ENCODE peak calls at places on chromosome 1, in eight cellular contexts. K is SK-N-SH, I is endothelial cell of umbilical vein, T is K562, D is HepG2, N is GM12878, M is H1, S is HCT116. P is an unnamed sample.
A peak's percentile ranks its signal among the peaks of the same experiment; 100 is the strongest.

GRCh38 chr1:6129313-6129712 is 50.8 kb downstream of the CHD5 start:
- DNase-seq in K (no peak), I (no peak), T (no peak), D (no peak), N (no peak), M (no peak), S (no peak), P (no peak)

GRCh38 chr1:212108981-212109380 is 73.4 kb downstream of the DTL start:
- DNase-seq in K (no peak), I (no peak), T (no peak), D (no peak), N (no peak), M (no peak), S (no peak), P (no peak)

GRCh38 chr1:159076438-159076752 is 171 bp downstream of the AIM2 start:
- DNase-seq in K (no peak), I (no peak), T (no peak), D (no peak), N (no peak), M (no peak), S (no peak), P (no peak)

GRCh38 chr1:17880429-17880828 is 125.3 kb downstream of the ACTL8 start:
- DNase-seq in K (no peak), I (no peak), T (no peak), D (no peak), N (no peak), M (no peak), S (no peak), P (no peak)

GRCh38 chr1:29331309-29331708 is 95.0 kb downstream of the PTPRU start:
- DNase-seq in K (no peak), I (no peak), T (no peak), D (no peak), N (no peak), M (no peak), S (no peak), P (no peak)

GRCh38 chr1:227921461-227922185 is 26.1 kb downstream of the WNT9A start:
- DNase-seq in K (no peak), I (no peak), T (no peak), D (no peak), N (no peak), M (no peak), S (no peak), P (no peak)

GRCh38 chr1:58768971-58769808 is 14.7 kb downstream of the JUN start:
- DNase-seq in K (peak; percentile 73), I (peak; percentile 74), T (peak; percentile 74), D (peak; percentile 56), N (no peak), M (peak; percentile 98), S (no peak), P (no peak)

GRCh38 chr1:178500091-178500770 is 3.5 kb upstream of the CLEC20A start:
- DNase-seq in K (no peak), I (no peak), T (no peak), D (no peak), N (no peak), M (no peak), S (no peak), P (no peak)

GRCh38 chr1:61645476-61645875 is 79.5 kb downstream of the TM2D1 start:
- DNase-seq in K (no peak), I (no peak), T (no peak), D (no peak), N (no peak), M (no peak), S (no peak), P (no peak)

GRCh38 chr1:216851073-216851472 is 127.8 kb upstream of the ESRRG start:
- DNase-seq in K (no peak), I (no peak), T (no peak), D (no peak), N (no peak), M (no peak), S (no peak), P (no peak)

GRCh38 chr1:25548601-25549000 is 5.2 kb downstream of the LDLRAP1 start:
- DNase-seq in K (no peak), I (no peak), T (no peak), D (no peak), N (no peak), M (no peak), S (no peak), P (no peak)

GRCh38 chr1:93839307-93839706 is 39.7 kb downstream of the DNTTIP2 start:
- DNase-seq in K (no peak), I (no peak), T (no peak), D (no peak), N (no peak), M (no peak), S (no peak), P (no peak)

GRCh38 chr1:159229486-159229885 is 24.8 kb downstream of the ACKR1 start:
- DNase-seq in K (peak; percentile 62), I (no peak), T (no peak), D (no peak), N (no peak), M (no peak), S (no peak), P (no peak)

GRCh38 chr1:212512731-212513559 is 80.2 kb downstream of the NENF start:
- DNase-seq in K (no peak), I (no peak), T (no peak), D (no peak), N (no peak), M (no peak), S (peak; percentile 51), P (no peak)

GRCh38 chr1:18491168-18491567 is 10.4 kb downstream of the KLHDC7A start:
- DNase-seq in K (no peak), I (no peak), T (no peak), D (no peak), N (peak; percentile 13), M (no peak), S (no peak), P (no peak)

GRCh38 chr1:26132128-26132824 is 20.7 kb downstream of the PDIK1L start:
- DNase-seq in K (no peak), I (no peak), T (no peak), D (no peak), N (no peak), M (peak; percentile 57), S (no peak), P (no peak)

GRCh38 chr1:26574018-26574417 is 44.5 kb downstream of the RPS6KA1 start:
- DNase-seq in K (no peak), I (no peak), T (no peak), D (no peak), N (no peak), M (no peak), S (no peak), P (no peak)

GRCh38 chr1:215252164-215252563 is 169.6 kb downstream of the KCNK2 start:
- DNase-seq in K (no peak), I (no peak), T (no peak), D (no peak), N (no peak), M (no peak), S (no peak), P (no peak)

GRCh38 chr1:215251428-215251827 is 168.9 kb downstream of the KCNK2 start:
- DNase-seq in K (no peak), I (no peak), T (no peak), D (no peak), N (no peak), M (no peak), S (no peak), P (no peak)

GRCh38 chr1:215250913-215251312 is 168.4 kb downstream of the KCNK2 start:
- DNase-seq in K (no peak), I (no peak), T (no peak), D (no peak), N (no peak), M (no peak), S (no peak), P (no peak)
- H3K9ac ChIP-seq in K (no peak overlapping the region), I (no peak overlapping the region), T (no peak overlapping the region), D (no peak overlapping the region), N (no peak overlapping the region), M (no peak overlapping the region), S (no peak overlapping the region), P (no peak overlapping the region)

DNA sequence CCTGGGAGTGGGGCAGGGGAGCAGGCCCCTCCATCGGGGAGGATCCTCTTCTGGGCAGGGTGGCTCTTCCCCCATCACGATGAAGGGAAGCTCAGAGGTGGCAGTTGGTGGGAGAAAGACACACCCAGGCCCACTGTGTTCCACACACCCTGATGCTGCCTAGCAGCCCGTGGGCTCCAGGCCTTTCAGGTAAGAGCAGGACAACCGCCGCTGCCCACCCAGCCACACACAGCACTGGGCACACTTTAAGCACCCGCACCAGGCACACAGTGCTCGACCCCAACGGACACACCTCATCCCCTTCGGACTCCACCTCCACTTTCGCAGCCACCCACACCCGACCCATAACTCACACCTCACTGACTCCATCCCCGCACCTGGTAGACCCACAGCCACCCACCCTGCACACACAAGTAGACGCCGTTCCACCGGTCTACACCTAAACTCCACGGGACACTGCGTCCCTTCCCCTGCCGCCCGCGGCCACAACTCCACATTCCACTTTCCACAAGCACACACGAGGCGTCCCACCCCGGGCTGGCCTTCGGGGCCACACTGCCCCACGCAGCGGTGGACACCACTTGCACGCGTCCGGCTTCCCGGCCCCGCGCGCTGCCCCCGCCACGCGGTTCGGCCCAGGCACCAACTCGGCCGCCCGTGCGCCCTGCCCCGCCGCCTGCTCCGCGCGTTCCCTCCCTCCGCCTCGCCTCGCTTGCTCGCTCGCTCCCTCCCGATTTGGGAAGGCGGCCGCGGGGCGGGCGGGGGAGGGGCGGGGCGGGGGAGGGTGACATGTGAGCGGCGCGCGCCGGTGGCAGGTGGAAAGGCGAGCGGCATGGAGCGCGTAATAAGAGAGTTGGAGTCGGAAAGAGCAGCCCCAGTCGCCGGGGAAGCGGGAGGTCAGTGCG is at the start of gene KCNQ4:
- DNase-seq in K (peak; percentile 80), I (no peak), T (peak; percentile 90), D (no peak), N (no peak), M (peak; percentile 71), S (no peak), P (no peak)
- TF ChIP-seq POLR2AphosphoS5 in K (no peak), I (no peak), T (no peak), D (no peak), N (no peak), M (no peak), S (no peak), P (no peak)

GRCh38 chr1:30478799-30479198 is 244.6 kb downstream of the MATN1 start:
- DNase-seq in K (no peak), I (no peak), T (no peak), D (no peak), N (no peak), M (peak; percentile 31), S (no peak), P (no peak)

GRCh38 chr1:30477588-30477987 is 245.8 kb downstream of the MATN1 start:
- DNase-seq in K (no peak), I (no peak), T (no peak), D (no peak), N (no peak), M (peak; percentile 10), S (no peak), P (no peak)

GRCh38 chr1:30478288-30478687 is 245.1 kb downstream of the MATN1 start:
- DNase-seq in K (no peak), I (no peak), T (no peak), D (no peak), N (no peak), M (no peak), S (no peak), P (no peak)

GRCh38 chr1:30476911-30477459 is 246.4 kb downstream of the MATN1 start:
- DNase-seq in K (no peak), I (no peak), T (no peak), D (no peak), N (no peak), M (peak; percentile 31), S (no peak), P (no peak)

GRCh38 chr1:30479576-30479975 is 243.8 kb downstream of the MATN1 start:
- DNase-seq in K (no peak), I (no peak), T (no peak), D (no peak), N (no peak), M (no peak), S (no peak), P (no peak)
- H3K9ac ChIP-seq in K (no peak overlapping the region), I (no peak overlapping the region), T (no peak overlapping the region), D (no peak overlapping the region), N (no peak overlapping the region), M (no peak overlapping the region), S (no peak overlapping the region), P (no peak overlapping the region)

GRCh38 chr1:98331718-98332311 is 329.7 kb upstream of the SNX7 start:
- DNase-seq in K (no peak), I (no peak), T (no peak), D (no peak), N (no peak), M (no peak), S (no peak), P (no peak)
- TF ChIP-seq POLR2AphosphoS5 in K (no peak), I (no peak), T (no peak), D (no peak), N (no peak), M (no peak), S (no peak), P (no peak)

P was measured in SK-N-MC.